ENCODE peak calls at places on chromosomes 7 and 10, in eight cellular contexts. One of them, this sample, is unnamed.

GRCh38 chr7:92717982-92718716 is 118.2 kb downstream of the CDK6 start:
- DNase-seq in ovary: no peak
- DNase-seq in activated CD8-positive, alpha-beta T cell treated with anti-CD3 and anti-CD28 coated beads for 36 hours: peak
- DNase-seq in CD8-positive, alpha-beta T cell: peak
- DNase-seq in transverse colon: peak
- DNase-seq in PC-3: peak
- DNase-seq in glutamatergic neuron: no peak
- DNase-seq in heart left ventricle: peak
- DNase-seq in this sample: peak

GRCh38 chr7:42886129-42886528 is 25.7 kb downstream of the C7orf25 start:
- DNase-seq in ovary: no peak
- DNase-seq in activated CD8-positive, alpha-beta T cell treated with anti-CD3 and anti-CD28 coated beads for 36 hours: no peak
- DNase-seq in CD8-positive, alpha-beta T cell: no peak
- DNase-seq in transverse colon: no peak
- DNase-seq in PC-3: peak
- DNase-seq in glutamatergic neuron: no peak
- DNase-seq in heart left ventricle: no peak
- DNase-seq in this sample: no peak

GRCh38 chr7:139776486-139777303 is 1.1 kb downstream of the HIPK2 start:
- DNase-seq in ovary: peak
- DNase-seq in activated CD8-positive, alpha-beta T cell treated with anti-CD3 and anti-CD28 coated beads for 36 hours: peak
- DNase-seq in CD8-positive, alpha-beta T cell: no peak
- DNase-seq in transverse colon: peak
- DNase-seq in PC-3: peak
- DNase-seq in glutamatergic neuron: no peak
- DNase-seq in heart left ventricle: no peak
- DNase-seq in this sample: no peak

GRCh38 chr7:1320616-1321289 is 88.1 kb downstream of the UNCX start:
- DNase-seq in ovary: no peak
- DNase-seq in activated CD8-positive, alpha-beta T cell treated with anti-CD3 and anti-CD28 coated beads for 36 hours: no peak
- DNase-seq in CD8-positive, alpha-beta T cell: no peak
- DNase-seq in transverse colon: no peak
- DNase-seq in PC-3: no peak
- DNase-seq in glutamatergic neuron: peak
- DNase-seq in heart left ventricle: no peak
- DNase-seq in this sample: peak

GRCh38 chr7:69531050-69531449 is 67.2 kb upstream of the AUTS2 start:
- DNase-seq in ovary: no peak
- DNase-seq in activated CD8-positive, alpha-beta T cell treated with anti-CD3 and anti-CD28 coated beads for 36 hours: no peak
- DNase-seq in CD8-positive, alpha-beta T cell: no peak
- DNase-seq in transverse colon: no peak
- DNase-seq in PC-3: no peak
- DNase-seq in glutamatergic neuron: no peak
- DNase-seq in heart left ventricle: no peak
- DNase-seq in this sample: no peak

GRCh38 chr7:121831320-121831719 is 41.6 kb upstream of the PTPRZ1 start:
- DNase-seq in ovary: no peak
- DNase-seq in activated CD8-positive, alpha-beta T cell treated with anti-CD3 and anti-CD28 coated beads for 36 hours: no peak
- DNase-seq in CD8-positive, alpha-beta T cell: no peak
- DNase-seq in transverse colon: no peak
- DNase-seq in PC-3: no peak
- DNase-seq in glutamatergic neuron: no peak
- DNase-seq in heart left ventricle: no peak
- DNase-seq in this sample: no peak

GRCh38 chr7:22945584-22945983 is 68.3 kb downstream of the HYCC1 start:
- DNase-seq in ovary: no peak
- DNase-seq in activated CD8-positive, alpha-beta T cell treated with anti-CD3 and anti-CD28 coated beads for 36 hours: no peak
- DNase-seq in CD8-positive, alpha-beta T cell: no peak
- DNase-seq in transverse colon: no peak
- DNase-seq in PC-3: no peak
- DNase-seq in glutamatergic neuron: no peak
- DNase-seq in heart left ventricle: no peak
- DNase-seq in this sample: no peak

GRCh38 chr7:155460926-155461613 is 3.1 kb downstream of the EN2 start:
- DNase-seq in ovary: no peak
- DNase-seq in activated CD8-positive, alpha-beta T cell treated with anti-CD3 and anti-CD28 coated beads for 36 hours: no peak
- DNase-seq in CD8-positive, alpha-beta T cell: no peak
- DNase-seq in transverse colon: no peak
- DNase-seq in PC-3: no peak
- DNase-seq in glutamatergic neuron: no peak
- DNase-seq in heart left ventricle: no peak
- DNase-seq in this sample: no peak

GRCh38 chr7:29642494-29643155 is 79.0 kb downstream of the PRR15 start:
- DNase-seq in ovary: no peak
- DNase-seq in activated CD8-positive, alpha-beta T cell treated with anti-CD3 and anti-CD28 coated beads for 36 hours: no peak
- DNase-seq in CD8-positive, alpha-beta T cell: no peak
- DNase-seq in transverse colon: no peak
- DNase-seq in PC-3: no peak
- DNase-seq in glutamatergic neuron: no peak
- DNase-seq in heart left ventricle: no peak
- DNase-seq in this sample: no peak
- TF ChIP-seq CTCF in ovary: no peak
- TF ChIP-seq CTCF in activated CD8-positive, alpha-beta T cell treated with anti-CD3 and anti-CD28 coated beads for 36 hours: no peak
- TF ChIP-seq CTCF in CD8-positive, alpha-beta T cell: no peak
- TF ChIP-seq CTCF in transverse colon: no peak
- TF ChIP-seq CTCF in PC-3: no peak
- TF ChIP-seq CTCF in glutamatergic neuron: no peak
- TF ChIP-seq CTCF in heart left ventricle: no peak
- TF ChIP-seq CTCF in this sample: no peak

GRCh38 chr10:123327450-123327849 is 173.2 kb downstream of the BUB3 start:
- DNase-seq in ovary: no peak
- DNase-seq in activated CD8-positive, alpha-beta T cell treated with anti-CD3 and anti-CD28 coated beads for 36 hours: no peak
- DNase-seq in CD8-positive, alpha-beta T cell: no peak
- DNase-seq in transverse colon: no peak
- DNase-seq in PC-3: no peak
- DNase-seq in glutamatergic neuron: no peak
- DNase-seq in heart left ventricle: no peak
- DNase-seq in this sample: no peak
- TF ChIP-seq CTCF in ovary: no peak
- TF ChIP-seq CTCF in activated CD8-positive, alpha-beta T cell treated with anti-CD3 and anti-CD28 coated beads for 36 hours: no peak
- TF ChIP-seq CTCF in CD8-positive, alpha-beta T cell: no peak
- TF ChIP-seq CTCF in transverse colon: no peak
- TF ChIP-seq CTCF in PC-3: no peak
- TF ChIP-seq CTCF in glutamatergic neuron: no peak
- TF ChIP-seq CTCF in heart left ventricle: no peak
- TF ChIP-seq CTCF in this sample: no peak

GRCh38 chr10:29389493-29389892 is 100.6 kb downstream of the LYZL1 start:
- DNase-seq in ovary: no peak
- DNase-seq in activated CD8-positive, alpha-beta T cell treated with anti-CD3 and anti-CD28 coated beads for 36 hours: no peak
- DNase-seq in CD8-positive, alpha-beta T cell: no peak
- DNase-seq in transverse colon: no peak
- DNase-seq in PC-3: no peak
- DNase-seq in glutamatergic neuron: no peak
- DNase-seq in heart left ventricle: no peak
- DNase-seq in this sample: no peak
- TF ChIP-seq CTCF in ovary: no peak
- TF ChIP-seq CTCF in activated CD8-positive, alpha-beta T cell treated with anti-CD3 and anti-CD28 coated beads for 36 hours: no peak
- TF ChIP-seq CTCF in CD8-positive, alpha-beta T cell: no peak
- TF ChIP-seq CTCF in transverse colon: no peak
- TF ChIP-seq CTCF in PC-3: no peak
- TF ChIP-seq CTCF in glutamatergic neuron: no peak
- TF ChIP-seq CTCF in heart left ventricle: no peak
- TF ChIP-seq CTCF in this sample: no peak

DNA sequence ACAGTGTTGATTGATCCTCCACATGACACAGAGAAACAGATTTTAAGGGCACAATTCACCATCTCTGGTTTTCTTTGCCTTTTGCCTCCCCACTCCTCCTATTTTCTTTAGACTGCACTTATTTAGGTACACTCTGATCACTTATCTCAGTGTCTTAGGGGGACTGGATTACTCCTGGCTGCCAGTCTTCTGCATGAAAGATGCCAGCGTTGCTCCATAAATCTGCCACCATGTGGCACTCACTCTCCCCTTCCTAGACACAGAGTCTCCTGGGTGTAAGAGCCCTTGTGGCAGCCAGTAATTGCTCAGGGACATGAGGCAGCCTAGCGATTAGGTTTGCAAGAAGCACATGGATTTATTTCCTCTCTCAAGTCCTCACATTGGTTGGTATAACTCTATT is 34.5 kb upstream of the RBM20 start:
- DNase-seq in ovary: no peak
- DNase-seq in activated CD8-positive, alpha-beta T cell treated with anti-CD3 and anti-CD28 coated beads for 36 hours: no peak
- DNase-seq in CD8-positive, alpha-beta T cell: no peak
- DNase-seq in transverse colon: no peak
- DNase-seq in PC-3: peak
- DNase-seq in glutamatergic neuron: no peak
- DNase-seq in heart left ventricle: no peak
- DNase-seq in this sample: no peak
- TF ChIP-seq CTCF in ovary: no peak
- TF ChIP-seq CTCF in activated CD8-positive, alpha-beta T cell treated with anti-CD3 and anti-CD28 coated beads for 36 hours: no peak
- TF ChIP-seq CTCF in CD8-positive, alpha-beta T cell: no peak
- TF ChIP-seq CTCF in transverse colon: no peak
- TF ChIP-seq CTCF in PC-3: no peak
- TF ChIP-seq CTCF in glutamatergic neuron: no peak
- TF ChIP-seq CTCF in heart left ventricle: peak
- TF ChIP-seq CTCF in this sample: no peak

DNA sequence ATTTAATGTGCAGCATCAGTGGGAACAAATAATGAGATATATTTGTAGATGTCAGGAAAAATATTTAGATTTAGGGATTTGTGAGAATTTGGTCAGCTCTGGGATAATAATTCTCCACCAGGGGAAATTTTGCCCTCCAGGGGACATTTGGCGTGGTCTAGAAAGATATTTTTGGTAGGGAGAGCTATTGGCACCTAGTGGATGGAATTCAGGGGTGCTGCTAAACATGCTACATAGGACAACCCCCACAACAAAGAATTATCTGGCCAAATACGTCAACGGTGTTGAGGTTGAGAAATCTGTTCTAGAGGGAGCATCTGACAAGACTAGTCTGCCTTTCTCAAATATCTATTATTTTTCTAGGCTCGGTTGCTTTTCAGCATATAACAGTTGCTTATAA is 2.1 kb downstream of the ADK start:
- DNase-seq in ovary: no peak
- DNase-seq in activated CD8-positive, alpha-beta T cell treated with anti-CD3 and anti-CD28 coated beads for 36 hours: no peak
- DNase-seq in CD8-positive, alpha-beta T cell: no peak
- DNase-seq in transverse colon: no peak
- DNase-seq in PC-3: peak
- DNase-seq in glutamatergic neuron: no peak
- DNase-seq in heart left ventricle: no peak
- DNase-seq in this sample: no peak
- TF ChIP-seq CTCF in ovary: no peak
- TF ChIP-seq CTCF in activated CD8-positive, alpha-beta T cell treated with anti-CD3 and anti-CD28 coated beads for 36 hours: no peak
- TF ChIP-seq CTCF in CD8-positive, alpha-beta T cell: no peak
- TF ChIP-seq CTCF in transverse colon: peak
- TF ChIP-seq CTCF in PC-3: peak
- TF ChIP-seq CTCF in glutamatergic neuron: no peak
- TF ChIP-seq CTCF in heart left ventricle: peak
- TF ChIP-seq CTCF in this sample: peak

DNA sequence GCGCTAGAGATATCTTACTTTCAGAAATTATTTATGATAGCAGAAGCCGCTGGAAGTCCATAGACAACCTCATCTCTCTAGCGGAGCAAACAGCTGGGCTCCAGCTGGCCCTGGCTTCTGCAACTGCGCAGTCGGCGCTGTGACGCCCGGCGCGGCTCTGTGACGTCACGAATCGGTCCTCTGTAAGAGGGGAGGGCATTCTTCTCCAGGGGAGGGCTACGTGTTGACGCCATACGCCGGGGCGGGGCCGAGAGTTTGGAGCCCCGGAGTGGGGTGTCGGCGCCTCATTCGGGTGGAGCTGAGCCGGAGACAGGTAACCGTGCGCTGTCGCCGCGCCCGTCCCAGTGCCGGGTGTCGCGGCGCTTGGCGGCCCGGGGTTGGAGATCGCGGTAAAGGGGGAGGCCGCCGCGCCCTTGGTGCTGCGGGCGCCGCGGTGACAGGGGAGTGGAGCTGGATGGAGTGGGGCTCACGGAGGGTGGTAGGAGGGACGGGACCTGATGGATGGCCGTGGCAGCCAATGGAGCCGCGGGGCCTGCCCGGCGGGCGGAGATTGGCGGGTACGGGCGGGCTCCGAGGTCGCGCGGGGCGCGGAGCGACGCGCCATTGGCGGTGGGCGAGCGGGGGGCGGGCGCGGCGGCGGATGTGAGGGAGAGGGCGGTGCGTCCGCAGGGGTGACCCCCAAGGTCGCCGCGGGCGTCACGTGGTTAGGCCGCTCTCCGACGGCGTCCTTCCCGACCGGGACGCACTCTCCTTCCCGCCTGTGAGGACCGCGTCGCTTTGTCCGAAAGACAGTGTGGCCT is at the start of gene OGDH:
- DNase-seq in ovary: peak
- DNase-seq in activated CD8-positive, alpha-beta T cell treated with anti-CD3 and anti-CD28 coated beads for 36 hours: peak
- DNase-seq in CD8-positive, alpha-beta T cell: peak
- DNase-seq in transverse colon: peak
- DNase-seq in PC-3: peak
- DNase-seq in glutamatergic neuron: peak
- DNase-seq in heart left ventricle: peak
- DNase-seq in this sample: peak
- TF ChIP-seq CTCF in ovary: peak
- TF ChIP-seq CTCF in activated CD8-positive, alpha-beta T cell treated with anti-CD3 and anti-CD28 coated beads for 36 hours: no peak
- TF ChIP-seq CTCF in CD8-positive, alpha-beta T cell: no peak
- TF ChIP-seq CTCF in transverse colon: peak
- TF ChIP-seq CTCF in PC-3: no peak
- TF ChIP-seq CTCF in glutamatergic neuron: no peak
- TF ChIP-seq CTCF in heart left ventricle: no peak
- TF ChIP-seq CTCF in this sample: no peak

DNA sequence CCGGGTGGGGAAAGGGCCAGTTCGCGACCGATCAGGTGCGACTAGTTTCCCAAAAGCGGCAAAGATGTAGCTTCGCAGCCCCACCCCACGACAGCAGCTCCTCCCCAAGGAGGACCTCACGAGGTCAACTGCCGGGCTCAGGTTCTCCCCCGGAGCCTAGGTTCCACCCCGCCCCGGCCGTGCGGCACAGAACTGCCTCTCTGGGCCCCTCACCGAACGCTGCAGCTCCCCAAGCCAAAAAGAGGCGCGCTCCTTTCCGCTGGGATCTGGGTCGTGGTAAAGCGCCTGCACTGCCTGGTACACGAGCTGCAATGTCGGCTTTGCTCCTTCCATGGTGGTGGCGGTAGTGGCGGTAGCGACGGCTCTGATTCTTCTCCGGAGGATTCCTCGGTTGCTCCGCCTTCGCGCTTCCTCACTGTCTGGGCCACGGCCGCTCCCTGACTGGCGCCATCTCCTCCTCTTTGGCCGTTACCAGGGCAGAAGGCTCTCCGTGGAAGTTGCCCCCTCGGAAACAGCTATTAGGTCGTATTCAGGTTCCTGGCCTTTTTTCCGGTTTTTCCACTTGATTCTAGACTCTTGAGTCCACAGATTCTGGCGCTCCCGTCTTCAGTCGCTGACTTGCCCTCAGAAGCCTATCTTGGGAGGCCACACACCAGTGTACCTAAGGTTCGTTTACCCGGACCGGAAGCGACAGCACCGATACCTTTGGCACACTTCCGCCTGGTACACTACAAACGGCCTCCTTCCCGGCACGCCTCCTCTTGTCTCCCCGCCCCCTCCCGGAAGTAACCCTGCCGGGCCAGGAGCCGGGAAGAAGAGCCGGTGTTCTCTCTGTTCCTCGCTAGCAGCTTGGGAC is at the start of gene TNPO3:
- DNase-seq in ovary: peak
- DNase-seq in activated CD8-positive, alpha-beta T cell treated with anti-CD3 and anti-CD28 coated beads for 36 hours: peak
- DNase-seq in CD8-positive, alpha-beta T cell: peak
- DNase-seq in transverse colon: peak
- DNase-seq in PC-3: peak
- DNase-seq in glutamatergic neuron: peak
- DNase-seq in heart left ventricle: peak
- DNase-seq in this sample: peak
- TF ChIP-seq CTCF in ovary: no peak
- TF ChIP-seq CTCF in activated CD8-positive, alpha-beta T cell treated with anti-CD3 and anti-CD28 coated beads for 36 hours: no peak
- TF ChIP-seq CTCF in CD8-positive, alpha-beta T cell: no peak
- TF ChIP-seq CTCF in transverse colon: peak
- TF ChIP-seq CTCF in PC-3: no peak
- TF ChIP-seq CTCF in glutamatergic neuron: no peak
- TF ChIP-seq CTCF in heart left ventricle: no peak
- TF ChIP-seq CTCF in this sample: no peak

This sample was measured in CD14-positive monocyte.